ENCODE peak calls at places on chromosome 7, in five cellular contexts. L is OCI-LY7, Y is HepG2, G is IMR-90, J is HCT116. B is an unnamed sample.
A peak's percentile ranks its signal among the peaks of the same experiment; 100 is the strongest.

GRCh38 chr7:90761584-90761983 is 165.5 kb downstream of the CDK14 start:
- DNase-seq in L (no peak), Y (no peak), G (peak; percentile 23), J (no peak), B (no peak)

GRCh38 chr7:140342732-140343514 is 55.4 kb downstream of the SLC37A3 start:
- DNase-seq in L (peak; percentile 63), Y (peak; percentile 29), G (peak; percentile 63), J (peak; percentile 8), B (no peak)

GRCh38 chr7:156608176-156608478 is 32.4 kb upstream of the RNF32 start:
- DNase-seq in L (no peak), Y (no peak), G (no peak), J (no peak), B (no peak)

GRCh38 chr7:120185940-120186682 is 86.9 kb upstream of the KCND2 start:
- DNase-seq in L (no peak), Y (no peak), G (peak; percentile 1), J (no peak), B (no peak)

GRCh38 chr7:73850781-73851207 is 8.5 kb upstream of the METTL27 start:
- DNase-seq in L (no peak), Y (no peak), G (peak; percentile 99), J (peak; percentile 81), B (peak; percentile 95)

GRCh38 chr7:128892521-128893250 is 17.8 kb downstream of the KCP start:
- DNase-seq in L (no peak), Y (no peak), G (no peak), J (no peak), B (peak; percentile 75)

GRCh38 chr7:7934945-7935344 is 33.7 kb upstream of the GLCCI1 start:
- DNase-seq in L (no peak), Y (no peak), G (no peak), J (no peak), B (no peak)

GRCh38 chr7:66125052-66125694 is 10.5 kb downstream of the CRCP start:
- DNase-seq in L (no peak), Y (no peak), G (no peak), J (no peak), B (no peak)

GRCh38 chr7:132865766-132866531 is 215.9 kb downstream of the CHCHD3 start:
- DNase-seq in L (no peak), Y (peak; percentile 17), G (peak; percentile 24), J (no peak), B (no peak)

GRCh38 chr7:105439174-105439893 is 50.6 kb upstream of the SRPK2 start:
- DNase-seq in L (no peak), Y (peak; percentile 30), G (peak; percentile 86), J (no peak), B (peak; percentile 71)

GRCh38 chr7:91941450-91941849 is 788 bp downstream of the AKAP9 start:
- DNase-seq in L (peak; percentile 68), Y (peak; percentile 57), G (peak; percentile 18), J (no peak), B (peak; percentile 16)

GRCh38 chr7:30770936-30771858 is at the start of gene MINDY4:
- DNase-seq in L (no peak), Y (no peak), G (peak; percentile 80), J (peak; percentile 54), B (peak; percentile 65)

GRCh38 chr7:73988197-73988596 is 39.8 kb upstream of the ELN start:
- DNase-seq in L (no peak), Y (no peak), G (peak; percentile 21), J (no peak), B (no peak)

GRCh38 chr7:149716007-149716931 is 57.1 kb downstream of the ZNF467 start:
- DNase-seq in L (no peak), Y (no peak), G (peak; percentile 23), J (no peak), B (no peak)

GRCh38 chr7:46218461-46219202 is 297.6 kb upstream of the IGFBP3 start:
- DNase-seq in L (no peak), Y (no peak), G (no peak), J (no peak), B (no peak)

GRCh38 chr7:99125505-99125865 is 18.4 kb downstream of the SMURF1 start:
- DNase-seq in L (no peak), Y (no peak), G (no peak), J (no peak), B (peak; percentile 48)

GRCh38 chr7:22896917-22897316 is 74.3 kb upstream of the TOMM7 start:
- DNase-seq in L (no peak), Y (peak; percentile 15), G (no peak), J (peak; percentile 7), B (no peak)

GRCh38 chr7:120097020-120097419 is 176.0 kb upstream of the KCND2 start:
- DNase-seq in L (no peak), Y (no peak), G (no peak), J (no peak), B (no peak)

GRCh38 chr7:41383596-41383995 is 319.3 kb downstream of the INHBA start:
- DNase-seq in L (no peak), Y (no peak), G (no peak), J (no peak), B (no peak)

GRCh38 chr7:104814671-104815400 is 199.2 kb upstream of the KMT2E start:
- DNase-seq in L (no peak), Y (no peak), G (no peak), J (no peak), B (no peak)

GRCh38 chr7:27836525-27836924 is 96.6 kb downstream of the TAX1BP1 start:
- DNase-seq in L (no peak), Y (no peak), G (no peak), J (no peak), B (no peak)
- TF ChIP-seq CTCF in L (no peak), Y (no peak), G (no peak), J (no peak), B (no peak)

DNA sequence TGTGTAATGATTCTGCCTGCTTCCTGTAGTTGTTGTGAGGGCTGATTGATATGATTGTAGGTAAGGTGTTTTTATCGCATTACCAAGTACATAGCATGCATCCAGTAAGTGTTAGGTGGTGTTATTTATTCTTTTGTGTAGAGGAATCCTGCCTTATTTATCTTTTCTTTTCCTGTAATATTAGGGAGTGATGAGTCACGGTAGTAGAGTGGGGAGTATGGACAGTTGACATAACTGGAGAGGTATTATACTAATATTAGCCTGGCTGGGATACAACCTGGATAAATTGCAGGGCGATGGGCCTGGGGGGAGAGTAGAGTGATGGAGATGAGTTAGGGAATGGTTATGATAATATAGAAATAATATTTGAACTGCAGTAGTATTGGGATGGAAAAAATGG is 9.8 kb downstream of the SDK1 start:
- DNase-seq in L (no peak), Y (no peak), G (no peak), J (no peak), B (no peak)
- H4K20me1 ChIP-seq in L (no peaks in the 10 kb centered on the region), Y (no peaks in the 10 kb centered on the region), G (no peaks in the 10 kb centered on the region), J (no peaks in the 10 kb centered on the region), B (no peaks in the 10 kb centered on the region)

DNA sequence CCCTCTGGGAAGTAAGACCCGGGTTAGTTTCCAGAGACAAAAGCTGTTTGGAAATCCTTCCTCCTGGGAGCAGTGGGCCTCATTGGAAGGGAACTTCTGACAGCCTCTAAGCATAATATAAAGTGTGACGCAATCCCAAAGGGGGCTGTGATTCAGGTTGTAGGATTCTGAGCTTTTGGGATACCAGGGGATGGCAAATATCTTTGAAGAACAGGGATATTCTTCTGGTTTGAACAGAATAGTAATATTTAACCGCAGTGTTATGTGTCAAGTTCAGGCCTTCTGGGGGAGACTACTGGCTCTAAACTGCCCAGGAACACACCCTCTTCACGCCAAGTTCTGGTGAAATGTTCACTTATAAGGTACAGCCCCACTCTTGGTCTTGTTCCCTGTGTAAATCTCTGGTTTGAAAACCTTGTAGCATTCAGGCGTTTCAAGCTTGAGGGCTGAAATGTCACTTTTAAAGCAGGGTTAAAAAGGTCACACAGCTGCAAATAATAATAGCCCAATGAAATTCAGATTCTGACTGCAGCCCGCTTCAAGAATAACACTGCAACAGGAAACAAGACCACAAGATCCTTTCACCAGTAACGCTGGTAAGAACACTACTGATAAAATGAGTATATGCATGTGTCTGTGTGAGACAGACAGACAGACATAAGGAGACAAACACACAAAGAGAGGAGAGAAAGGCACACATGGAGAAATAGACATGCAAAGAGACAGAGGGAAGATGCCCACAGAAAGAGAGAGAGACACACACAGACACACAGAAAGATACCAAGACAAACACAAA is 69.0 kb downstream of the CREB5 start:
- DNase-seq in L (peak; percentile 49), Y (no peak), G (peak; percentile 65), J (no peak), B (no peak)
- H3K4me3 ChIP-seq in L (peak overlapping the region; percentile 12), Y (no peak overlapping the region), G (no peak overlapping the region), J (no peak overlapping the region), B (no peak overlapping the region)

DNA sequence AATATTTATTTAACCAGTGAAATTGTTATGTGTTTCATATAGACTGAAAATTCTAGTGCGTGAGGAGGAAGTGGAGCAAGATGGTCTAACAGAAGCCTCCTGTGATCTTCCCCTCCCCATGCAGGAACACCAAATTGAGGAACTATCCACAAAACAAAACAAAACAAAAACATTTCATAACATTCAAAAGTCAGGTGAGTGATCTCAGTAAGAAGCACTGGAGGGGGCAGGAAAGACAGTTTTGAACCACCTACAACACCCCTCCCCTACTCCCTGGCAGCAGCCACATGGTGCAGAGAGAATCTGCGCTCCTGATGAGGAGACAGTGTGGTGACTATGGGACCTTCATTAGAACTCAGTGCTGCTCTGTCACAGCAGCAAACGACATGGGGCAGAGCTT is 221.9 kb upstream of the SEMA3C start:
- DNase-seq in L (no peak), Y (no peak), G (no peak), J (no peak), B (no peak)
- TF ChIP-seq CTCF in L (no peak), Y (no peak), G (no peak), J (no peak), B (no peak)